ENCODE peak calls at places on chromosomes 2 and 18, in ten cellular contexts. E is tibial artery; Q is astrocyte of the cerebellum; A is SJCRH30; G is fibroblast of pulmonary artery; O is prostate gland; R is cardiac muscle cell; S is fibroblast of mammary gland; Y is CD4-positive, CD25-positive, alpha-beta regulatory T cell; Z is fibroblast of lung. T is an unnamed sample.

GRCh38 chr2:239402666-239403065 is 1.8 kb upstream of the HDAC4 start:
- DNase-seq in E (no peak), Q (no peak), A (no peak), G (no peak), O (no peak), R (no peak), S (no peak), Y (no peak), Z (no peak), T (no peak)

GRCh38 chr2:106095478-106096392 is 98.4 kb downstream of the UXS1 start:
- DNase-seq in E (no peak), Q (no peak), A (no peak), G (no peak), O (no peak), R (no peak), S (no peak), Y (peak), Z (no peak), T (no peak)

GRCh38 chr2:23692901-23693605 is 233.9 kb downstream of the ATAD2B start:
- DNase-seq in E (peak), Q (no peak), A (no peak), G (no peak), O (peak), R (no peak), S (no peak), Y (no peak), Z (no peak), T (no peak)

GRCh38 chr2:79447462-79447861 is 65.4 kb upstream of the CTNNA2 start:
- DNase-seq in E (no peak), Q (no peak), A (no peak), G (no peak), O (no peak), R (no peak), S (no peak), Y (no peak), Z (no peak), T (no peak)

GRCh38 chr2:65437392-65438135 is 5.2 kb upstream of the SPRED2 start:
- DNase-seq in E (no peak), Q (no peak), A (no peak), G (no peak), O (no peak), R (no peak), S (no peak), Y (no peak), Z (no peak), T (no peak)

GRCh38 chr2:100292022-100292580 is 30.2 kb downstream of the LONRF2 start:
- DNase-seq in E (no peak), Q (peak), A (peak), G (peak), O (no peak), R (peak), S (peak), Y (peak), Z (peak), T (peak)

GRCh38 chr18:70423120-70423519 is 134.3 kb downstream of the SOCS6 start:
- DNase-seq in E (no peak), Q (no peak), A (no peak), G (no peak), O (no peak), R (no peak), S (no peak), Y (no peak), Z (no peak), T (no peak)

GRCh38 chr18:12434541-12434929 is 26.8 kb downstream of the PRELID3A start:
- DNase-seq in E (no peak), Q (no peak), A (no peak), G (no peak), O (no peak), R (no peak), S (no peak), Y (no peak), Z (no peak), T (no peak)

GRCh38 chr2:182446087-182446486 is 19.3 kb upstream of the PDE1A start:
- DNase-seq in E (no peak), Q (no peak), A (no peak), G (no peak), O (no peak), R (peak), S (no peak), Y (no peak), Z (peak), T (no peak)

GRCh38 chr2:182447163-182447562 is 20.3 kb upstream of the PDE1A start:
- DNase-seq in E (no peak), Q (no peak), A (no peak), G (no peak), O (no peak), R (no peak), S (no peak), Y (no peak), Z (no peak), T (no peak)

GRCh38 chr2:182444806-182445205 is 18.0 kb upstream of the PDE1A start:
- DNase-seq in E (no peak), Q (no peak), A (peak), G (peak), O (no peak), R (no peak), S (no peak), Y (no peak), Z (peak), T (no peak)

GRCh38 chr2:182445566-182445965 is 18.7 kb upstream of the PDE1A start:
- DNase-seq in E (no peak), Q (no peak), A (no peak), G (peak), O (no peak), R (no peak), S (no peak), Y (no peak), Z (peak), T (no peak)

DNA sequence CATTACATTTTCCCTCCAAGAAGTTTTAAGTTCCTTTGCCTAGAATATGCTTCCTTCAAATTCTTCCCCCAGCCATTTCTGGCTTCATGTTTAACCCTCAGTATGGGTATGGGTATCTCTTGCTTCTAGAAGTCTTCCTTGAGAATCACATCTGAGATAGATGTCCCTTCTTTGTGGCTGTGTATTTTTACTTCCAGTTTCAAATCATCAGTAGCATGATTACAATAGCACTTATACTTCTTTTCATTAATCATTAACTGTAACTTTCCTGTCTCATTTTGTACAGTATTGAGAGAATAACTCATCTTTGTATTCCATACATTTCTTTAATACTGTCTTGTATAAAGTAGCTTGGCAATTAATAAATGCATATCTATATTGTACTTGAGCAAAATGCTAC is 17.3 kb upstream of the PDE1A start:
- DNase-seq in E (no peak), Q (no peak), A (no peak), G (no peak), O (no peak), R (no peak), S (no peak), Y (no peak), Z (no peak), T (no peak)
- H3K4me3 ChIP-seq in E (no peak), Q (no peak), A (no peak), G (no peak), O (no peak), R (no peak), S (no peak), Y (no peak), Z (no peak), T (no peak)

GRCh38 chr18:76589309-76589708 is 94.3 kb upstream of the ZNF516 start:
- DNase-seq in E (no peak), Q (no peak), A (no peak), G (no peak), O (no peak), R (no peak), S (no peak), Y (no peak), Z (no peak), T (no peak)

GRCh38 chr18:76592096-76592495 is 97.1 kb upstream of the ZNF516 start:
- DNase-seq in E (no peak), Q (no peak), A (no peak), G (no peak), O (no peak), R (no peak), S (no peak), Y (no peak), Z (no peak), T (no peak)

GRCh38 chr18:76587147-76587885 is 92.3 kb upstream of the ZNF516 start:
- DNase-seq in E (no peak), Q (no peak), A (no peak), G (no peak), O (no peak), R (no peak), S (no peak), Y (no peak), Z (no peak), T (no peak)

GRCh38 chr18:76588591-76589303 is 93.7 kb upstream of the ZNF516 start:
- DNase-seq in E (no peak), Q (no peak), A (no peak), G (peak), O (no peak), R (peak), S (no peak), Y (no peak), Z (peak), T (no peak)

GRCh38 chr18:76589866-76590265 is 94.8 kb upstream of the ZNF516 start:
- DNase-seq in E (no peak), Q (no peak), A (no peak), G (no peak), O (no peak), R (no peak), S (no peak), Y (no peak), Z (no peak), T (no peak)
- H3K4me3 ChIP-seq in E (no peak), Q (no peak), A (no peak), G (no peak), O (no peak), R (no peak), S (no peak), Y (no peak), Z (no peak), T (no peak)

GRCh38 chr2:62203459-62203858 is 7.5 kb downstream of the B3GNT2 start:
- DNase-seq in E (no peak), Q (no peak), A (no peak), G (no peak), O (no peak), R (no peak), S (no peak), Y (no peak), Z (no peak), T (no peak)
- H3K4me3 ChIP-seq in E (no peak), Q (no peak), A (no peak), G (no peak), O (no peak), R (no peak), S (no peak), Y (no peak), Z (no peak), T (no peak)

GRCh38 chr2:95149397-95149984 is 10.2 kb downstream of the ZNF514 start:
- DNase-seq in E (no peak), Q (no peak), A (peak), G (peak), O (no peak), R (no peak), S (peak), Y (no peak), Z (peak), T (no peak)
- H3K4me3 ChIP-seq in E (no peak), Q (no peak), A (no peak), G (no peak), O (no peak), R (no peak), S (no peak), Y (no peak), Z (no peak), T (no peak)

GRCh38 chr2:203740741-203741363 is 34.4 kb downstream of the CD28 start:
- DNase-seq in E (no peak), Q (no peak), A (no peak), G (peak), O (no peak), R (no peak), S (peak), Y (peak), Z (peak), T (no peak)
- H3K4me3 ChIP-seq in E (no peak), Q (no peak), A (no peak), G (no peak), O (no peak), R (no peak), S (no peak), Y (peak), Z (no peak), T (no peak)

DNA sequence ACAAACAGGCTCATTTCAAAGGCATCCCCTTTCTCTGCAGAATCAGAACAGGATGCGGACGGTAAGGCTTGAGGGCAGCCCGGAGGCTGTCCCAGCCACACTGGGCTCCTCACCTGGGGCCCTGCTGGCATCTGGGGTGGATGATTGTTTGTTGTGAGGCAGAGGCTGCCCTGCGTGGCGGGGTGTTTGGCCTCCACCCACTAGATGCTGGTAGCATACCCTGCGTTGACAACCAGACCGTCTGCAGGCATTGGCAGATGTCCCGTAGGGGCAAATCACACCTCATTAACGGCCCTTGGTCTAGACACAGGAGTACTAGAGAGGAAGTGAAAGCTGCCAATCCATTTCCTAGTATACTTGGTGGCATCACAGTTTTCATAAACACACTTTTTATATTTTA is 52.3 kb downstream of the MBP start:
- DNase-seq in E (no peak), Q (no peak), A (no peak), G (no peak), O (no peak), R (no peak), S (no peak), Y (no peak), Z (no peak), T (no peak)
- H3K4me3 ChIP-seq in E (no peak), Q (no peak), A (no peak), G (no peak), O (no peak), R (no peak), S (no peak), Y (peak), Z (no peak), T (no peak)

GRCh38 chr2:168687314-168687713 is 115.1 kb upstream of the NOSTRIN start:
- DNase-seq in E (no peak), Q (no peak), A (peak), G (peak), O (no peak), R (no peak), S (peak), Y (no peak), Z (peak), T (peak)

GRCh38 chr2:168683996-168684395 is 118.4 kb upstream of the NOSTRIN start:
- DNase-seq in E (no peak), Q (no peak), A (no peak), G (no peak), O (no peak), R (no peak), S (no peak), Y (no peak), Z (no peak), T (no peak)

GRCh38 chr2:168685619-168686453 is 116.6 kb upstream of the NOSTRIN start:
- DNase-seq in E (no peak), Q (no peak), A (no peak), G (peak), O (no peak), R (no peak), S (no peak), Y (no peak), Z (peak), T (no peak)

GRCh38 chr2:168684921-168685618 is 117.4 kb upstream of the NOSTRIN start:
- DNase-seq in E (no peak), Q (no peak), A (no peak), G (no peak), O (no peak), R (no peak), S (no peak), Y (no peak), Z (no peak), T (no peak)

GRCh38 chr2:168686485-168687191 is 115.8 kb upstream of the NOSTRIN start:
- DNase-seq in E (no peak), Q (no peak), A (no peak), G (peak), O (no peak), R (no peak), S (peak), Y (no peak), Z (peak), T (no peak)
- H3K4me3 ChIP-seq in E (no peak), Q (no peak), A (no peak), G (no peak), O (no peak), R (no peak), S (no peak), Y (no peak), Z (no peak), T (no peak)